ENCODE peak calls at places on chromosomes 12 and 14, in ten cellular contexts. One of them, this sample, is unnamed.

GRCh38 chr12:76738824-76739579 is 24.9 kb upstream of the ZDHHC17 start:
- DNase-seq in nephron progenitor cell: no peak
- DNase-seq in Calu3: no peak
- DNase-seq in psoas muscle: no peak
- DNase-seq in HFFc6: no peak
- DNase-seq in spleen: no peak
- DNase-seq in B cell: no peak
- DNase-seq in IMR-90: no peak
- DNase-seq in sigmoid colon: no peak
- DNase-seq in uterus: no peak
- DNase-seq in this sample: no peak

GRCh38 chr14:75126121-75126544 is 715 bp downstream of the NEK9 start:
- DNase-seq in nephron progenitor cell: no peak
- DNase-seq in Calu3: no peak
- DNase-seq in psoas muscle: no peak
- DNase-seq in HFFc6: no peak
- DNase-seq in spleen: no peak
- DNase-seq in B cell: peak
- DNase-seq in IMR-90: no peak
- DNase-seq in sigmoid colon: no peak
- DNase-seq in uterus: no peak
- DNase-seq in this sample: no peak

GRCh38 chr12:94779520-94779919 is 129.2 kb upstream of the TMCC3 start:
- DNase-seq in nephron progenitor cell: no peak
- DNase-seq in Calu3: no peak
- DNase-seq in psoas muscle: no peak
- DNase-seq in HFFc6: no peak
- DNase-seq in spleen: no peak
- DNase-seq in B cell: no peak
- DNase-seq in IMR-90: peak
- DNase-seq in sigmoid colon: no peak
- DNase-seq in uterus: no peak
- DNase-seq in this sample: no peak

GRCh38 chr14:63956326-63956725 is 103.5 kb downstream of the SYNE2 start:
- DNase-seq in nephron progenitor cell: no peak
- DNase-seq in Calu3: no peak
- DNase-seq in psoas muscle: no peak
- DNase-seq in HFFc6: peak
- DNase-seq in spleen: no peak
- DNase-seq in B cell: no peak
- DNase-seq in IMR-90: peak
- DNase-seq in sigmoid colon: no peak
- DNase-seq in uterus: no peak
- DNase-seq in this sample: no peak

GRCh38 chr12:51009038-51009437 is 17.1 kb downstream of the SLC11A2 start:
- DNase-seq in nephron progenitor cell: no peak
- DNase-seq in Calu3: no peak
- DNase-seq in psoas muscle: peak
- DNase-seq in HFFc6: no peak
- DNase-seq in spleen: peak
- DNase-seq in B cell: peak
- DNase-seq in IMR-90: no peak
- DNase-seq in sigmoid colon: peak
- DNase-seq in uterus: peak
- DNase-seq in this sample: peak

GRCh38 chr12:83046019-83046418 is 359.3 kb downstream of the TMTC2 start:
- DNase-seq in nephron progenitor cell: no peak
- DNase-seq in Calu3: no peak
- DNase-seq in psoas muscle: no peak
- DNase-seq in HFFc6: no peak
- DNase-seq in spleen: no peak
- DNase-seq in B cell: no peak
- DNase-seq in IMR-90: no peak
- DNase-seq in sigmoid colon: no peak
- DNase-seq in uterus: no peak
- DNase-seq in this sample: no peak

GRCh38 chr12:113896841-113897240 is 69.3 kb downstream of the RBM19 start:
- DNase-seq in nephron progenitor cell: no peak
- DNase-seq in Calu3: no peak
- DNase-seq in psoas muscle: no peak
- DNase-seq in HFFc6: no peak
- DNase-seq in spleen: no peak
- DNase-seq in B cell: no peak
- DNase-seq in IMR-90: no peak
- DNase-seq in sigmoid colon: no peak
- DNase-seq in uterus: no peak
- DNase-seq in this sample: no peak

GRCh38 chr14:104868060-104868740 is 3.1 kb downstream of the CEP170B start:
- DNase-seq in nephron progenitor cell: no peak
- DNase-seq in Calu3: no peak
- DNase-seq in psoas muscle: peak
- DNase-seq in HFFc6: no peak
- DNase-seq in spleen: peak
- DNase-seq in B cell: no peak
- DNase-seq in IMR-90: no peak
- DNase-seq in sigmoid colon: peak
- DNase-seq in uterus: no peak
- DNase-seq in this sample: no peak

GRCh38 chr12:96375841-96376249 is 24.4 kb downstream of the CDK17 start:
- DNase-seq in nephron progenitor cell: no peak
- DNase-seq in Calu3: no peak
- DNase-seq in psoas muscle: no peak
- DNase-seq in HFFc6: no peak
- DNase-seq in spleen: no peak
- DNase-seq in B cell: no peak
- DNase-seq in IMR-90: no peak
- DNase-seq in sigmoid colon: no peak
- DNase-seq in uterus: no peak
- DNase-seq in this sample: no peak

GRCh38 chr14:54699087-54699530 is 132.2 kb downstream of the SAMD4A start:
- DNase-seq in nephron progenitor cell: no peak
- DNase-seq in Calu3: no peak
- DNase-seq in psoas muscle: peak
- DNase-seq in HFFc6: no peak
- DNase-seq in spleen: no peak
- DNase-seq in B cell: no peak
- DNase-seq in IMR-90: no peak
- DNase-seq in sigmoid colon: no peak
- DNase-seq in uterus: no peak
- DNase-seq in this sample: no peak

GRCh38 chr14:54699735-54700134 is 132.8 kb downstream of the SAMD4A start:
- DNase-seq in nephron progenitor cell: no peak
- DNase-seq in Calu3: no peak
- DNase-seq in psoas muscle: no peak
- DNase-seq in HFFc6: no peak
- DNase-seq in spleen: no peak
- DNase-seq in B cell: no peak
- DNase-seq in IMR-90: no peak
- DNase-seq in sigmoid colon: no peak
- DNase-seq in uterus: no peak
- DNase-seq in this sample: no peak

GRCh38 chr14:54698501-54698900 is 131.6 kb downstream of the SAMD4A start:
- DNase-seq in nephron progenitor cell: no peak
- DNase-seq in Calu3: no peak
- DNase-seq in psoas muscle: no peak
- DNase-seq in HFFc6: no peak
- DNase-seq in spleen: no peak
- DNase-seq in B cell: no peak
- DNase-seq in IMR-90: no peak
- DNase-seq in sigmoid colon: no peak
- DNase-seq in uterus: no peak
- DNase-seq in this sample: no peak

GRCh38 chr14:54696998-54697397 is 130.1 kb downstream of the SAMD4A start:
- DNase-seq in nephron progenitor cell: no peak
- DNase-seq in Calu3: no peak
- DNase-seq in psoas muscle: no peak
- DNase-seq in HFFc6: no peak
- DNase-seq in spleen: no peak
- DNase-seq in B cell: no peak
- DNase-seq in IMR-90: no peak
- DNase-seq in sigmoid colon: no peak
- DNase-seq in uterus: no peak
- DNase-seq in this sample: no peak

DNA sequence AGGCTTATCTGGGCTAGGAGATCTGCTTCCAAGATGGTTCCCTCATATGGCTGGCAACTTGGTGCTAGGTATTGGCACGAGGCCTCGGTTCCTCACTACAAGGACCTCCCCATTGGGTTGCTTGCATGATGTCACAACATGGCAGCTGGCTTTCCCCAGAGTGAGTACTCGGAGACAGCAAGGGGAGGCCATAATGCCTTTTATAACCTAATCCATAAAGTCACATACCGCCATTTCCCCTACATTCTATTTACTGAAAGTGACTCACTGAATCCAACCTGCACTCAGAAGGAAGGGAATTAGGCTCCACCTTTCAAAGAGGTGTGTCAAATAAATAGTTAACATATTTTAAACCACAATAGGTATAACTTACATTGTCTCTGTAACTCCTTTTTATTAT is 130.9 kb downstream of the SAMD4A start:
- DNase-seq in nephron progenitor cell: no peak
- DNase-seq in Calu3: peak
- DNase-seq in psoas muscle: no peak
- DNase-seq in HFFc6: no peak
- DNase-seq in spleen: no peak
- DNase-seq in B cell: no peak
- DNase-seq in IMR-90: no peak
- DNase-seq in sigmoid colon: no peak
- DNase-seq in uterus: no peak
- DNase-seq in this sample: no peak
- TF ChIP-seq CTCF in nephron progenitor cell: no peak
- TF ChIP-seq CTCF in Calu3: no peak
- TF ChIP-seq CTCF in psoas muscle: no peak
- TF ChIP-seq CTCF in HFFc6: no peak
- TF ChIP-seq CTCF in spleen: no peak
- TF ChIP-seq CTCF in B cell: no peak
- TF ChIP-seq CTCF in IMR-90: no peak
- TF ChIP-seq CTCF in sigmoid colon: no peak
- TF ChIP-seq CTCF in uterus: no peak
- TF ChIP-seq CTCF in this sample: no peak

DNA sequence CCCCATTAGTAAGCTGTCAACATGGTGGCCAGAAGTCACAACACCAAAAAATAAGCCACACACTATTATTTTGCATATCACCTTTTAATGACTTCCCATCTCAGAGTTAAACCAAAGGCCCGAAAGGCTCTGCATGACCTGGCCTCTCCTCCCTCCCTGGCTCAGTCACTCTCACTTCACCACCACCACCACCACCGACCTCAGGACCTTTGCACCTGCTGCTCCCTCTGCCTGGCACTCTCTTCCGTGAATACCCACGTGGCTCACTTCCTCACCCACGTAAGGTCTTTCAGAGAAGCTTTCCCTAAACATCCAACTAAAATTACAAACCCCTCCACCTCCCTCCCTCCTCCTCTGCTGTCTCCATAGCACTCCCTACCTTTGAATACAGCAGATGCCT is 134.3 kb downstream of the RIMBP2 start:
- DNase-seq in nephron progenitor cell: no peak
- DNase-seq in Calu3: no peak
- DNase-seq in psoas muscle: no peak
- DNase-seq in HFFc6: no peak
- DNase-seq in spleen: no peak
- DNase-seq in B cell: no peak
- DNase-seq in IMR-90: no peak
- DNase-seq in sigmoid colon: no peak
- DNase-seq in uterus: no peak
- DNase-seq in this sample: no peak
- TF ChIP-seq CTCF in nephron progenitor cell: no peak
- TF ChIP-seq CTCF in Calu3: no peak
- TF ChIP-seq CTCF in psoas muscle: no peak
- TF ChIP-seq CTCF in HFFc6: no peak
- TF ChIP-seq CTCF in spleen: no peak
- TF ChIP-seq CTCF in B cell: no peak
- TF ChIP-seq CTCF in IMR-90: no peak
- TF ChIP-seq CTCF in sigmoid colon: no peak
- TF ChIP-seq CTCF in uterus: no peak
- TF ChIP-seq CTCF in this sample: no peak

GRCh38 chr14:103385153-103385993 is at the start of gene MARK3:
- DNase-seq in nephron progenitor cell: peak
- DNase-seq in Calu3: peak
- DNase-seq in psoas muscle: peak
- DNase-seq in HFFc6: peak
- DNase-seq in spleen: peak
- DNase-seq in B cell: peak
- DNase-seq in IMR-90: peak
- DNase-seq in sigmoid colon: peak
- DNase-seq in uterus: peak
- DNase-seq in this sample: peak
- TF ChIP-seq CTCF in nephron progenitor cell: no peak
- TF ChIP-seq CTCF in Calu3: no peak
- TF ChIP-seq CTCF in psoas muscle: peak
- TF ChIP-seq CTCF in HFFc6: peak
- TF ChIP-seq CTCF in spleen: no peak
- TF ChIP-seq CTCF in B cell: peak
- TF ChIP-seq CTCF in IMR-90: peak
- TF ChIP-seq CTCF in sigmoid colon: peak
- TF ChIP-seq CTCF in uterus: peak
- TF ChIP-seq CTCF in this sample: peak

GRCh38 chr12:57475271-57476161 is 4.2 kb downstream of the ARHGAP9 start:
- DNase-seq in nephron progenitor cell: peak
- DNase-seq in Calu3: no peak
- DNase-seq in psoas muscle: no peak
- DNase-seq in HFFc6: no peak
- DNase-seq in spleen: peak
- DNase-seq in B cell: no peak
- DNase-seq in IMR-90: no peak
- DNase-seq in sigmoid colon: peak
- DNase-seq in uterus: no peak
- DNase-seq in this sample: no peak
- TF ChIP-seq CTCF in nephron progenitor cell: no peak
- TF ChIP-seq CTCF in Calu3: no peak
- TF ChIP-seq CTCF in psoas muscle: no peak
- TF ChIP-seq CTCF in HFFc6: no peak
- TF ChIP-seq CTCF in spleen: no peak
- TF ChIP-seq CTCF in B cell: no peak
- TF ChIP-seq CTCF in IMR-90: no peak
- TF ChIP-seq CTCF in sigmoid colon: no peak
- TF ChIP-seq CTCF in uterus: no peak
- TF ChIP-seq CTCF in this sample: no peak

DNA sequence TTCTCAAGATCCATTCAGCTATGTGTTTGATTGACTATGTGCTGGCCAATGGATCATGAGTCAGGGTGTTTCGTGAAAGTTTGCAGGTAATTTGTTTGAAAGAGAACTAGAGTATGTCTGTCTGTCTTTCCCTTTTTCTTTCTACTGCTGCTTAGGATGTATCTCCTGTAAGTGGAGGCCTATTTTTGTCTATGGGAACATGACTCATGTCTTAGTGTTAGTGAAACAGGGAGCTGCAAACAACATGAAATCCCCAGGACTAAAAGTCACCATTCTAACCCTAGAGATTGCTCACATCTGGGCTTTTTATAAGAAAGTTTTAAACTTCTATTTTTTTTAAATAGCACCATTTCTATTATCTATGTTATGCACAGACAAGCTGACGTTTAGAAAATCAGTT is 333.0 kb downstream of the CCER1 start:
- DNase-seq in nephron progenitor cell: no peak
- DNase-seq in Calu3: no peak
- DNase-seq in psoas muscle: no peak
- DNase-seq in HFFc6: no peak
- DNase-seq in spleen: no peak
- DNase-seq in B cell: no peak
- DNase-seq in IMR-90: peak
- DNase-seq in sigmoid colon: no peak
- DNase-seq in uterus: no peak
- DNase-seq in this sample: no peak
- TF ChIP-seq CTCF in nephron progenitor cell: no peak
- TF ChIP-seq CTCF in Calu3: no peak
- TF ChIP-seq CTCF in psoas muscle: no peak
- TF ChIP-seq CTCF in HFFc6: no peak
- TF ChIP-seq CTCF in spleen: no peak
- TF ChIP-seq CTCF in B cell: no peak
- TF ChIP-seq CTCF in IMR-90: no peak
- TF ChIP-seq CTCF in sigmoid colon: no peak
- TF ChIP-seq CTCF in uterus: no peak
- TF ChIP-seq CTCF in this sample: no peak

GRCh38 chr14:54480830-54481562 is 7.8 kb downstream of the GMFB start:
- DNase-seq in nephron progenitor cell: no peak
- DNase-seq in Calu3: no peak
- DNase-seq in psoas muscle: no peak
- DNase-seq in HFFc6: no peak
- DNase-seq in spleen: no peak
- DNase-seq in B cell: no peak
- DNase-seq in IMR-90: no peak
- DNase-seq in sigmoid colon: no peak
- DNase-seq in uterus: no peak
- DNase-seq in this sample: no peak
- TF ChIP-seq CTCF in nephron progenitor cell: no peak
- TF ChIP-seq CTCF in Calu3: no peak
- TF ChIP-seq CTCF in psoas muscle: no peak
- TF ChIP-seq CTCF in HFFc6: no peak
- TF ChIP-seq CTCF in spleen: no peak
- TF ChIP-seq CTCF in B cell: no peak
- TF ChIP-seq CTCF in IMR-90: no peak
- TF ChIP-seq CTCF in sigmoid colon: no peak
- TF ChIP-seq CTCF in uterus: no peak
- TF ChIP-seq CTCF in this sample: no peak

This sample was measured in DND-41.